ENCODE peak calls at places on chromosome 22, in eight cellular contexts. One of them, this sample, is unnamed.

GRCh38 chr22:48905206-48905975 is 922.3 kb downstream of the BRD1 start:
- DNase-seq in posterior vena cava: peak; percentile 60
- DNase-seq in T-cell: no peak
- DNase-seq in A549: no peak
- DNase-seq in EL: no peak
- DNase-seq in Right ventricle myocardium superior: no peak
- DNase-seq in amniotic stem cell: no peak
- DNase-seq in DMS153: no peak
- DNase-seq in this sample: no peak

GRCh38 chr22:46734830-46735453 is 3.1 kb downstream of the CERK start:
- DNase-seq in posterior vena cava: peak; percentile 88
- DNase-seq in T-cell: peak; percentile 57
- DNase-seq in A549: no peak
- DNase-seq in EL: no peak
- DNase-seq in Right ventricle myocardium superior: peak; percentile 72
- DNase-seq in amniotic stem cell: no peak
- DNase-seq in DMS153: peak; percentile 11
- DNase-seq in this sample: peak; percentile 66

GRCh38 chr22:37187552-37187890 is 526 bp downstream of the C1QTNF6 start:
- DNase-seq in posterior vena cava: peak; percentile 74
- DNase-seq in T-cell: no peak
- DNase-seq in A549: peak; percentile 25
- DNase-seq in EL: peak; percentile 72
- DNase-seq in Right ventricle myocardium superior: peak; percentile 49
- DNase-seq in amniotic stem cell: no peak
- DNase-seq in DMS153: peak; percentile 38
- DNase-seq in this sample: no peak

GRCh38 chr22:42116848-42117424 is 13.7 kb downstream of the CYP2D6 start:
- DNase-seq in posterior vena cava: no peak
- DNase-seq in T-cell: no peak
- DNase-seq in A549: no peak
- DNase-seq in EL: no peak
- DNase-seq in Right ventricle myocardium superior: no peak
- DNase-seq in amniotic stem cell: no peak
- DNase-seq in DMS153: no peak
- DNase-seq in this sample: no peak

GRCh38 chr22:39237276-39238123 is 7.3 kb downstream of the PDGFB start:
- DNase-seq in posterior vena cava: no peak
- DNase-seq in T-cell: no peak
- DNase-seq in A549: no peak
- DNase-seq in EL: no peak
- DNase-seq in Right ventricle myocardium superior: no peak
- DNase-seq in amniotic stem cell: no peak
- DNase-seq in DMS153: peak; percentile 24
- DNase-seq in this sample: no peak

GRCh38 chr22:37229012-37229804 is 14.9 kb downstream of the RAC2 start:
- DNase-seq in posterior vena cava: no peak
- DNase-seq in T-cell: no peak
- DNase-seq in A549: peak; percentile 41
- DNase-seq in EL: peak; percentile 88
- DNase-seq in Right ventricle myocardium superior: no peak
- DNase-seq in amniotic stem cell: no peak
- DNase-seq in DMS153: no peak
- DNase-seq in this sample: no peak

GRCh38 chr22:20412474-20413216 is 18.7 kb downstream of the ZNF74 start:
- DNase-seq in posterior vena cava: peak; percentile 34
- DNase-seq in T-cell: no peak
- DNase-seq in A549: no peak
- DNase-seq in EL: no peak
- DNase-seq in Right ventricle myocardium superior: no peak
- DNase-seq in amniotic stem cell: no peak
- DNase-seq in DMS153: no peak
- DNase-seq in this sample: no peak

GRCh38 chr22:30283342-30283741 is 6.0 kb downstream of the CASTOR1 start:
- DNase-seq in posterior vena cava: no peak
- DNase-seq in T-cell: no peak
- DNase-seq in A549: no peak
- DNase-seq in EL: no peak
- DNase-seq in Right ventricle myocardium superior: no peak
- DNase-seq in amniotic stem cell: no peak
- DNase-seq in DMS153: no peak
- DNase-seq in this sample: no peak

GRCh38 chr22:20159088-20159487 is 8.2 kb upstream of the CCDC188 start:
- DNase-seq in posterior vena cava: no peak
- DNase-seq in T-cell: no peak
- DNase-seq in A549: no peak
- DNase-seq in EL: no peak
- DNase-seq in Right ventricle myocardium superior: no peak
- DNase-seq in amniotic stem cell: no peak
- DNase-seq in DMS153: no peak
- DNase-seq in this sample: no peak

GRCh38 chr22:47351836-47352579 is 589.6 kb downstream of the TBC1D22A start:
- DNase-seq in posterior vena cava: peak; percentile 35
- DNase-seq in T-cell: no peak
- DNase-seq in A549: no peak
- DNase-seq in EL: no peak
- DNase-seq in Right ventricle myocardium superior: no peak
- DNase-seq in amniotic stem cell: no peak
- DNase-seq in DMS153: no peak
- DNase-seq in this sample: no peak

GRCh38 chr22:27238935-27239510 is 562.5 kb downstream of the MN1 start:
- DNase-seq in posterior vena cava: peak; percentile 95
- DNase-seq in T-cell: no peak
- DNase-seq in A549: peak; percentile 91
- DNase-seq in EL: peak; percentile 99
- DNase-seq in Right ventricle myocardium superior: peak; percentile 91
- DNase-seq in amniotic stem cell: peak; percentile 54
- DNase-seq in DMS153: no peak
- DNase-seq in this sample: no peak

GRCh38 chr22:21866821-21867527 is 471 bp downstream of the MAPK1 start:
- DNase-seq in posterior vena cava: no peak
- DNase-seq in T-cell: peak; percentile 9
- DNase-seq in A549: peak; percentile 5
- DNase-seq in EL: no peak
- DNase-seq in Right ventricle myocardium superior: peak; percentile 58
- DNase-seq in amniotic stem cell: no peak
- DNase-seq in DMS153: no peak
- DNase-seq in this sample: peak; percentile 21

GRCh38 chr22:46273432-46274148 is 5.8 kb downstream of the TTC38 start:
- DNase-seq in posterior vena cava: no peak
- DNase-seq in T-cell: no peak
- DNase-seq in A549: no peak
- DNase-seq in EL: no peak
- DNase-seq in Right ventricle myocardium superior: no peak
- DNase-seq in amniotic stem cell: no peak
- DNase-seq in DMS153: no peak
- DNase-seq in this sample: no peak

GRCh38 chr22:23685205-23685784 is 5.5 kb upstream of the RGL4 start:
- DNase-seq in posterior vena cava: peak; percentile 80
- DNase-seq in T-cell: no peak
- DNase-seq in A549: no peak
- DNase-seq in EL: peak; percentile 60
- DNase-seq in Right ventricle myocardium superior: no peak
- DNase-seq in amniotic stem cell: no peak
- DNase-seq in DMS153: no peak
- DNase-seq in this sample: no peak

GRCh38 chr22:22397875-22398524 is 110.5 kb downstream of the ZNF280B start:
- DNase-seq in posterior vena cava: no peak
- DNase-seq in T-cell: no peak
- DNase-seq in A549: no peak
- DNase-seq in EL: no peak
- DNase-seq in Right ventricle myocardium superior: peak; percentile 65
- DNase-seq in amniotic stem cell: no peak
- DNase-seq in DMS153: no peak
- DNase-seq in this sample: no peak

GRCh38 chr22:46351767-46352166 is 16.3 kb downstream of the TRMU start:
- DNase-seq in posterior vena cava: no peak
- DNase-seq in T-cell: no peak
- DNase-seq in A549: no peak
- DNase-seq in EL: no peak
- DNase-seq in Right ventricle myocardium superior: peak; percentile 22
- DNase-seq in amniotic stem cell: no peak
- DNase-seq in DMS153: no peak
- DNase-seq in this sample: no peak

GRCh38 chr22:35523167-35523928 is 17.3 kb upstream of the RASD2 start:
- DNase-seq in posterior vena cava: peak; percentile 64
- DNase-seq in T-cell: no peak
- DNase-seq in A549: no peak
- DNase-seq in EL: no peak
- DNase-seq in Right ventricle myocardium superior: no peak
- DNase-seq in amniotic stem cell: no peak
- DNase-seq in DMS153: peak; percentile 83
- DNase-seq in this sample: no peak

GRCh38 chr22:41286639-41287091 is 678 bp upstream of the RANGAP1 start:
- DNase-seq in posterior vena cava: no peak
- DNase-seq in T-cell: peak; percentile 32
- DNase-seq in A549: peak; percentile 22
- DNase-seq in EL: peak; percentile 61
- DNase-seq in Right ventricle myocardium superior: no peak
- DNase-seq in amniotic stem cell: no peak
- DNase-seq in DMS153: peak; percentile 57
- DNase-seq in this sample: peak; percentile 39

GRCh38 chr22:32800158-32800557 is 1.3 kb upstream of the TIMP3 start:
- DNase-seq in posterior vena cava: no peak
- DNase-seq in T-cell: no peak
- DNase-seq in A549: no peak
- DNase-seq in EL: no peak
- DNase-seq in Right ventricle myocardium superior: peak; percentile 69
- DNase-seq in amniotic stem cell: no peak
- DNase-seq in DMS153: no peak
- DNase-seq in this sample: no peak

GRCh38 chr22:49420651-49421050 is 407.0 kb downstream of the BRD1 start:
- DNase-seq in posterior vena cava: no peak
- DNase-seq in T-cell: no peak
- DNase-seq in A549: no peak
- DNase-seq in EL: no peak
- DNase-seq in Right ventricle myocardium superior: no peak
- DNase-seq in amniotic stem cell: no peak
- DNase-seq in DMS153: no peak
- DNase-seq in this sample: no peak

GRCh38 chr22:30777589-30777988 is 82.9 kb downstream of the OSBP2 start:
- DNase-seq in posterior vena cava: no peak
- DNase-seq in T-cell: no peak
- DNase-seq in A549: no peak
- DNase-seq in EL: no peak
- DNase-seq in Right ventricle myocardium superior: no peak
- DNase-seq in amniotic stem cell: no peak
- DNase-seq in DMS153: no peak
- DNase-seq in this sample: no peak

GRCh38 chr22:22666307-22667091 is 22.1 kb downstream of the GGTLC2 start:
- DNase-seq in posterior vena cava: peak; percentile 29
- DNase-seq in T-cell: no peak
- DNase-seq in A549: peak; percentile 33
- DNase-seq in EL: peak; percentile 9
- DNase-seq in Right ventricle myocardium superior: no peak
- DNase-seq in amniotic stem cell: no peak
- DNase-seq in DMS153: no peak
- DNase-seq in this sample: no peak

GRCh38 chr22:46797355-46797754 is 34.9 kb downstream of the TBC1D22A start:
- DNase-seq in posterior vena cava: no peak
- DNase-seq in T-cell: no peak
- DNase-seq in A549: peak; percentile 64
- DNase-seq in EL: no peak
- DNase-seq in Right ventricle myocardium superior: no peak
- DNase-seq in amniotic stem cell: no peak
- DNase-seq in DMS153: no peak
- DNase-seq in this sample: no peak

GRCh38 chr22:37505989-37506388 is 13.2 kb downstream of the CARD10 start:
- DNase-seq in posterior vena cava: no peak
- DNase-seq in T-cell: no peak
- DNase-seq in A549: no peak
- DNase-seq in EL: no peak
- DNase-seq in Right ventricle myocardium superior: no peak
- DNase-seq in amniotic stem cell: no peak
- DNase-seq in DMS153: no peak
- DNase-seq in this sample: no peak

GRCh38 chr22:44098021-44098739 is 74.1 kb downstream of the PARVB start:
- DNase-seq in posterior vena cava: peak; percentile 68
- DNase-seq in T-cell: no peak
- DNase-seq in A549: no peak
- DNase-seq in EL: no peak
- DNase-seq in Right ventricle myocardium superior: peak; percentile 33
- DNase-seq in amniotic stem cell: no peak
- DNase-seq in DMS153: no peak
- DNase-seq in this sample: no peak

GRCh38 chr22:48885919-48886305 is 941.8 kb downstream of the BRD1 start:
- DNase-seq in posterior vena cava: peak; percentile 70
- DNase-seq in T-cell: no peak
- DNase-seq in A549: no peak
- DNase-seq in EL: no peak
- DNase-seq in Right ventricle myocardium superior: peak; percentile 2
- DNase-seq in amniotic stem cell: no peak
- DNase-seq in DMS153: peak; percentile 77
- DNase-seq in this sample: no peak

GRCh38 chr22:32985899-32986772 is 72.0 kb downstream of the SYN3 start:
- DNase-seq in posterior vena cava: no peak
- DNase-seq in T-cell: no peak
- DNase-seq in A549: peak; percentile 61
- DNase-seq in EL: peak; percentile 75
- DNase-seq in Right ventricle myocardium superior: peak; percentile 52
- DNase-seq in amniotic stem cell: peak; percentile 67
- DNase-seq in DMS153: peak; percentile 70
- DNase-seq in this sample: peak; percentile 25

GRCh38 chr22:36471341-36471821 is 10.1 kb downstream of the TXN2 start:
- DNase-seq in posterior vena cava: no peak
- DNase-seq in T-cell: no peak
- DNase-seq in A549: no peak
- DNase-seq in EL: peak; percentile 83
- DNase-seq in Right ventricle myocardium superior: no peak
- DNase-seq in amniotic stem cell: no peak
- DNase-seq in DMS153: no peak
- DNase-seq in this sample: no peak

GRCh38 chr22:48513446-48513845 is 1314.2 kb downstream of the BRD1 start:
- DNase-seq in posterior vena cava: no peak
- DNase-seq in T-cell: no peak
- DNase-seq in A549: no peak
- DNase-seq in EL: no peak
- DNase-seq in Right ventricle myocardium superior: no peak
- DNase-seq in amniotic stem cell: no peak
- DNase-seq in DMS153: no peak
- DNase-seq in this sample: no peak

This sample was measured in activated CD4-positive, alpha-beta T cell treated with anti-CD3 and anti-CD28 coated beads for 4 hours.